ENCODE peak calls at places on chromosomes 1 and 21, in six cellular contexts. X, P, K, F, J and I are unnamed samples.

GRCh38 chr1:61083014-61083798 is 845 bp downstream of the NFIA start:
- DNase-seq in P (peak; percentile 41), X (no peak), F (peak; percentile 7), K (no peak), J (peak; percentile 6), I (no peak)

GRCh38 chr1:54331091-54331772 is 75.0 kb downstream of the SSBP3 start:
- DNase-seq in J (no peak), X (no peak), K (peak; percentile 43), F (no peak), P (no peak), I (no peak)

GRCh38 chr1:224828691-224829090 is 100.8 kb upstream of the DNAH14 start:
- DNase-seq in J (no peak), P (no peak), K (peak; percentile 27), X (no peak), F (no peak), I (no peak)

GRCh38 chr1:39574646-39575045 is 1.9 kb downstream of the PABPC4 start:
- DNase-seq in P (peak; percentile 40), J (no peak), X (no peak), F (peak; percentile 78), K (no peak), I (no peak)

GRCh38 chr21:17436626-17437111 is 76.2 kb upstream of the CXADR start:
- DNase-seq in K (no peak), F (no peak), J (no peak), P (no peak), X (no peak), I (no peak)

GRCh38 chr1:55868026-55868425 is 652.9 kb upstream of the USP24 start:
- DNase-seq in X (no peak), K (peak; percentile 32), P (no peak), J (no peak), F (peak; percentile 32), I (no peak)

GRCh38 chr1:151737479-151737878 is 16.2 kb downstream of the RIIAD1 start:
- DNase-seq in P (no peak), J (no peak), K (no peak), X (no peak), F (no peak), I (no peak)

GRCh38 chr1:186535388-186536133 is 74.6 kb upstream of the PDC start:
- DNase-seq in F (no peak), X (no peak), K (peak; percentile 90), P (no peak), J (no peak), I (no peak)